ENCODE peak calls at places on chromosomes 11 and 22, in five cellular contexts. X, J, E, M and P are unnamed samples.

GRCh38 chr11:111977141-111978027 is 40.2 kb downstream of the DIXDC1 start:
- DNase-seq in X (no peak), J (peak; percentile 79), E (peak; percentile 57), M (no peak), P (no peak)

GRCh38 chr11:68686486-68686885 is 2.1 kb downstream of the GAL start:
- DNase-seq in X (no peak), J (no peak), E (no peak), M (no peak), P (no peak)

GRCh38 chr22:32855023-32855756 is 53.7 kb downstream of the TIMP3 start:
- DNase-seq in X (no peak), J (no peak), E (no peak), M (no peak), P (no peak)

GRCh38 chr11:71311928-71312510 is 59.6 kb upstream of the SHANK2 start:
- DNase-seq in X (no peak), J (peak; percentile 10), E (no peak), M (no peak), P (no peak)

GRCh38 chr11:15698855-15699254 is 584.1 kb downstream of the INSC start:
- DNase-seq in X (no peak), J (no peak), E (no peak), M (no peak), P (no peak)

GRCh38 chr11:20049231-20049630 is 111.0 kb downstream of the DBX1 start:
- DNase-seq in X (peak; percentile 57), J (no peak), E (no peak), M (no peak), P (no peak)

GRCh38 chr11:68941324-68942089 is 37.8 kb downstream of the IGHMBP2 start:
- DNase-seq in X (no peak), J (no peak), E (no peak), M (no peak), P (no peak)

GRCh38 chr11:80758787-80759186 is 1318.0 kb upstream of the TENM4 start:
- DNase-seq in X (no peak), J (no peak), E (no peak), M (no peak), P (no peak)

GRCh38 chr11:86952221-86952875 is 2.8 kb downstream of the FZD4 start:
- DNase-seq in X (peak; percentile 85), J (no peak), E (no peak), M (no peak), P (no peak)

GRCh38 chr11:111846640-111847039 is 24.7 kb downstream of the ALG9 start:
- DNase-seq in X (peak; percentile 68), J (no peak), E (no peak), M (no peak), P (no peak)

GRCh38 chr11:58926695-58927094 is 12.6 kb upstream of the GLYATL1 start:
- DNase-seq in X (peak; percentile 78), J (no peak), E (no peak), M (no peak), P (no peak)

GRCh38 chr11:58928082-58928574 is 11.2 kb upstream of the GLYATL1 start:
- DNase-seq in X (peak; percentile 25), J (peak; percentile 53), E (peak; percentile 59), M (no peak), P (no peak)

GRCh38 chr11:58926251-58926650 is 13.0 kb upstream of the GLYATL1 start:
- DNase-seq in X (peak; percentile 47), J (no peak), E (no peak), M (no peak), P (no peak)

GRCh38 chr11:58928691-58929090 is 10.6 kb upstream of the GLYATL1 start:
- DNase-seq in X (no peak), J (no peak), E (peak; percentile 9), M (no peak), P (no peak)

DNA sequence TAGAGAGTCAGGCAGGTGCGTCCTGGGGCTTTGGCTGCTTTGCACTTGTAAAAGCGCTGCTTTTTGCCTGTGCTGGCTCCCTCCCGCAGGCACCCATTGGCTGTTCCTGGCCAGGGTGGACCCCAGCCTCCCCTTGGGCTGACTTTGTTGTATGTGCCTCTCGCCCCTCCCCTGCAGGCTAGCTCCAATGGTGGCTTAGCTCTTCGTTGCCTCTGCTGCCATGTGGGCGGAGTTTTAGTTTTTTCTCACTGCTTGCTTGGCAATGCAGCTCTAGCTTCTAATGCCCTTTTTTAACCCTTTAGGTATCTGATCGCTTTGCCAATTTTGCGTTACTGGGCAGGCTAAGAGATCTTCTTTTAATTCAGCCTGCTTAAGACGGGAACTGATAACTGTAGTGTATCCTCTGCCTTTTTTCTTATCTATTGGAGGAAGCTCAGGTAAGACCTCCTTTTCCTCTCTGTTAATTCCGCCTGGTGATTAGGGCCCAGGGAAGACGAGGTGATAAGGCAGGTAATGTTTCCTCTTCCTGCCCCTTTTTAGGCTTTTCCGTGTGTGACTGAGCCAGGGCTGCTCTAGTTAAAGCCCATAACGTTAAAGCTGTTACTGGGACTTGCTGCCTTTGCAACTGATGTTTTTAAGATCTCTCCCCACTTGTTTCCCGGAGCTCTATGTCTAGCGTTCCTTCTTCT is 11.8 kb upstream of the GLYATL1 start:
- DNase-seq in X (peak; percentile 61), J (peak; percentile 84), E (peak; percentile 99), M (no peak), P (no peak)
- H3K4me3 ChIP-seq in X (peak overlapping the region; percentile 19), J (peak overlapping the region; percentile 72), E (peak overlapping the region; percentile 52), M (no peak overlapping the region), P (no peak overlapping the region)

GRCh38 chr11:9120659-9121350 is 29.4 kb upstream of the SCUBE2 start:
- DNase-seq in X (no peak), J (peak; percentile 78), E (peak; percentile 88), M (peak; percentile 39), P (no peak)
- TF ChIP-seq CTCF in X (peak; percentile 3), J (peak; percentile 99), E (peak; percentile 87), M (peak; percentile 21), P (peak; percentile 34)

DNA sequence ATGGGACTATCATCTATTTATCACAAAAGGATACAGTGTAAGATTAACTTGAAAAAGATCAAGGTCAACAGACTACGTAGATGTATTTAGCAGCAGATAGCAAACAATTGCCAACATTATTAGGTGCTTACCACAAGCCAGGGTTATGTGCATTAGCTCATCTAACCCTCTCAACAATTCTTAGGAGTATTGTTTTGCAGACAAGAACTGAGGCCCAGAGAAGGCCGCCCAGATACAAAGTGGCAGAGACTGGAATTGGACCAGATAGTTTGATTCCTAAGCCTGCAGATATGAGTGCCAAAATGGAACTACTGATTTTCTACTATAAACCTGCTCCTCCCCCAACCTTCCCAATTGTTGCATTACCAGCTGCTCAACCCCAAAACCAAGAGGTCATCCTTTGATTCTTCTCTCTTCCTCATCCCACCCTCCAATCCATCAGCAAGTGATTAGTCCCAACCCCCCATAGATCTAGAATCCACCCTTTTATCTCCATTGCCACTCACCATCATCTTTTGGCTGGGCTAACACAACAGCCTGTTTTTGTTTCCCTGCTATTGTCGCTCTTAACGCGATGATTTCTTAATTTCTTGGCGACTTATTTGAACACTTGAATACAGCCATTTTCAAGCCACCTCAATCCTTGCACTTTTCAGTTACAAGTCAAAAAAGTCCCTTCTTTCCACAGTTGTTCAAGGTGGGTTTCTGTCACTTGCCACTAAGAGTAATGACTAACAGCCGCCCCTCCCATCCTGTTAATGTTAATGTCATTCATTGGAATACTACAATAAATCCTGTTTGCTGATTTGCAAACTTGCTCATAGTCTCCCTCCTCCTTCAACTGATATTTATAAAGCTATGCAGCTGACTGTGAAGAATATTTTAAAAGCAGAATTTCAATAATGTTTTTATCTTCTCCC is 2.7 kb downstream of the TMEM123 start:
- DNase-seq in X (no peak), J (no peak), E (no peak), M (no peak), P (no peak)
- H3K4me3 ChIP-seq in X (no peak overlapping the region), J (no peak overlapping the region), E (no peak overlapping the region), M (peak overlapping the region; percentile 80), P (peak overlapping the region; percentile 86)

DNA sequence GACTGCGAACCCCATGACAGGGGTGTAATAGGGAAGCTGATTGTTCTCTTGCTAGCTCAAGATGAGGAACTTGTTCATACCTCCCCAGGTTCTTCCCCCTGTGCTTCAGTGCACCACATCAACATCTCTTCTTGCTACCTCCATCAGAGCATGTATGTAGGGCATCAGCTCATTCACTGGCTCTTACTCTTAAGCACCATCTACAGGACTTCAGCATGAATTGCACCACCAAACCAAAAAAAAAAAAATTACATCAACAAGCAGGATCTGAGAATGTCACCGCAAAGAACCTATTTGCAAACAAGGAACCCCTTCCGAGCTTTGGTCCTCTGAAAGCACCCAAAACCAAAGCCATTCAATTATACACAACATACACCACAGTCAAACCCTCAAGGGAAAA is 2226.5 kb upstream of the RAG2 start:
- DNase-seq in X (no peak), J (no peak), E (peak; percentile 47), M (no peak), P (no peak)
- TF ChIP-seq CTCF in X (no peak), J (peak; percentile 30), E (peak; percentile 46), M (no peak), P (peak; percentile 7)

GRCh38 chr11:47355283-47356128 is 3.0 kb upstream of the MYBPC3 start:
- DNase-seq in X (peak; percentile 90), J (peak; percentile 100), E (peak; percentile 98), M (peak; percentile 89), P (peak; percentile 79)

GRCh38 chr11:47356998-47357329 is 4.5 kb upstream of the MYBPC3 start:
- DNase-seq in X (no peak), J (no peak), E (no peak), M (no peak), P (no peak)

GRCh38 chr11:47356129-47356997 is 3.9 kb upstream of the MYBPC3 start:
- DNase-seq in X (no peak), J (no peak), E (no peak), M (no peak), P (no peak)

GRCh38 chr11:47353978-47354774 is 1.7 kb upstream of the MYBPC3 start:
- DNase-seq in X (no peak), J (no peak), E (no peak), M (no peak), P (no peak)

GRCh38 chr11:47354913-47355282 is 2.4 kb upstream of the MYBPC3 start:
- DNase-seq in X (no peak), J (no peak), E (peak; percentile 60), M (peak; percentile 53), P (no peak)
- H3K4me3 ChIP-seq in X (peak overlapping the region; percentile 37), J (peak overlapping the region; percentile 5), E (peak overlapping the region; percentile 71), M (peak overlapping the region; percentile 43), P (no peak overlapping the region)